ENCODE peak calls at places on chromosomes 3 and 15, in four cellular contexts. P, K, H and C are unnamed samples.

GRCh38 chr3:9951962-9952805 is at the start of gene PRRT3:
- DNase-seq in K (no peak), H (no peak), P (no peak), C (peak; percentile 29)

GRCh38 chr3:113261996-113262665 is 50.8 kb downstream of the BOC start:
- DNase-seq in H (no peak), K (no peak), P (no peak), C (no peak)

GRCh38 chr3:56921573-56922571 is 120.1 kb upstream of the ARHGEF3 start:
- DNase-seq in P (no peak), H (no peak), K (no peak), C (no peak)

GRCh38 chr3:142095866-142096265 is 53.5 kb downstream of the TFDP2 start:
- DNase-seq in H (no peak), K (no peak), P (no peak), C (peak; percentile 23)

GRCh38 chr3:181568248-181568647 is 143.5 kb upstream of the SOX2 start:
- DNase-seq in K (no peak), H (no peak), P (no peak), C (no peak)

GRCh38 chr3:81744366-81744765 is 17.1 kb downstream of the GBE1 start:
- DNase-seq in P (peak; percentile 40), K (no peak), H (no peak), C (peak; percentile 49)

GRCh38 chr3:185959609-185960517 is 22.0 kb upstream of the TRA2B start:
- DNase-seq in K (no peak), P (no peak), H (no peak), C (peak; percentile 12)

GRCh38 chr3:151568095-151568685 is 107.3 kb upstream of the IGSF10 start:
- DNase-seq in K (no peak), H (no peak), P (no peak), C (no peak)

GRCh38 chr3:128486157-128486691 is 6.8 kb downstream of the GATA2 start:
- DNase-seq in K (no peak), H (no peak), P (no peak), C (no peak)

GRCh38 chr3:52820741-52821140 is 9.7 kb downstream of the ITIH4 start:
- DNase-seq in K (no peak), H (no peak), P (no peak), C (peak; percentile 32)

GRCh38 chr15:88166330-88166993 is 90.1 kb downstream of the NTRK3 start:
- DNase-seq in P (no peak), H (no peak), K (no peak), C (no peak)

GRCh38 chr3:176798680-176799079 is 398.6 kb downstream of the TBL1XR1 start:
- DNase-seq in K (no peak), P (no peak), H (no peak), C (no peak)